ENCODE peak calls at places on chromosomes 11 and 22, in five cellular contexts. One of them, this sample, is unnamed.

GRCh38 chr11:1310772-1311468 is 1.5 kb upstream of the TOLLIP start:
- DNase-seq in H1: no peak
- DNase-seq in A549: no peak
- DNase-seq in HepG2: no peak
- DNase-seq in IMR-90: no peak
- DNase-seq in this sample: no peak

GRCh38 chr11:16924826-16925494 is 89.3 kb downstream of the PLEKHA7 start:
- DNase-seq in A549: peak
- DNase-seq in IMR-90: no peak
- DNase-seq in H1: no peak
- DNase-seq in HepG2: peak
- DNase-seq in this sample: no peak

GRCh38 chr11:117815262-117815803 is 9.2 kb downstream of the FXYD2 start:
- DNase-seq in HepG2: no peak
- DNase-seq in A549: no peak
- DNase-seq in IMR-90: no peak
- DNase-seq in H1: no peak
- DNase-seq in this sample: no peak

GRCh38 chr22:17814830-17815229 is 40.6 kb upstream of the BID start:
- DNase-seq in A549: no peak
- DNase-seq in HepG2: no peak
- DNase-seq in H1: no peak
- DNase-seq in IMR-90: no peak
- DNase-seq in this sample: no peak

GRCh38 chr11:62921573-62922188 is 518 bp upstream of the CHRM1 start:
- DNase-seq in IMR-90: peak
- DNase-seq in A549: no peak
- DNase-seq in H1: no peak
- DNase-seq in HepG2: no peak
- DNase-seq in this sample: peak

GRCh38 chr22:47180796-47181195 is 418.3 kb downstream of the TBC1D22A start:
- DNase-seq in A549: no peak
- DNase-seq in H1: no peak
- DNase-seq in IMR-90: no peak
- DNase-seq in HepG2: no peak
- DNase-seq in this sample: no peak

GRCh38 chr11:108137212-108137611 is 15.8 kb downstream of the ACAT1 start:
- DNase-seq in A549: no peak
- DNase-seq in IMR-90: no peak
- DNase-seq in H1: no peak
- DNase-seq in HepG2: no peak
- DNase-seq in this sample: no peak

GRCh38 chr11:123543796-123544195 is 110.6 kb downstream of the SCN3B start:
- DNase-seq in HepG2: no peak
- DNase-seq in H1: no peak
- DNase-seq in IMR-90: peak
- DNase-seq in A549: no peak
- DNase-seq in this sample: no peak

GRCh38 chr11:128670631-128671030 is 23.2 kb upstream of the FLI1 start:
- DNase-seq in A549: no peak
- DNase-seq in H1: no peak
- DNase-seq in IMR-90: no peak
- DNase-seq in HepG2: no peak
- DNase-seq in this sample: no peak

GRCh38 chr22:23622634-23623033 is 9.5 kb downstream of the DRICH1 start:
- DNase-seq in IMR-90: peak
- DNase-seq in HepG2: no peak
- DNase-seq in H1: no peak
- DNase-seq in A549: no peak
- DNase-seq in this sample: no peak
- TF ChIP-seq MAFK in IMR-90: no peak
- TF ChIP-seq MAFK in HepG2: no peak
- TF ChIP-seq MAFK in H1: no peak
- TF ChIP-seq MAFK in A549: no peak
- TF ChIP-seq MAFK in this sample: no peak

GRCh38 chr22:50260801-50261614 is 475 bp downstream of the MAPK12 start:
- DNase-seq in HepG2: no peak
- DNase-seq in H1: no peak
- DNase-seq in A549: no peak
- DNase-seq in IMR-90: peak
- DNase-seq in this sample: peak
- TF ChIP-seq MAFK in HepG2: no peak
- TF ChIP-seq MAFK in H1: no peak
- TF ChIP-seq MAFK in A549: no peak
- TF ChIP-seq MAFK in IMR-90: no peak
- TF ChIP-seq MAFK in this sample: no peak

GRCh38 chr11:14360976-14361375 is 2.0 kb upstream of the RRAS2 start:
- DNase-seq in IMR-90: no peak
- DNase-seq in A549: no peak
- DNase-seq in H1: no peak
- DNase-seq in HepG2: no peak
- DNase-seq in this sample: peak

GRCh38 chr11:14356342-14356741 is 2.6 kb downstream of the RRAS2 start:
- DNase-seq in IMR-90: no peak
- DNase-seq in A549: no peak
- DNase-seq in HepG2: no peak
- DNase-seq in H1: no peak
- DNase-seq in this sample: no peak

GRCh38 chr11:14359573-14360031 is 619 bp upstream of the RRAS2 start:
- DNase-seq in H1: no peak
- DNase-seq in HepG2: no peak
- DNase-seq in IMR-90: peak
- DNase-seq in A549: no peak
- DNase-seq in this sample: no peak

GRCh38 chr11:14358729-14359439 is at the start of gene RRAS2:
- DNase-seq in H1: no peak
- DNase-seq in HepG2: peak
- DNase-seq in IMR-90: peak
- DNase-seq in A549: peak
- DNase-seq in this sample: peak

DNA sequence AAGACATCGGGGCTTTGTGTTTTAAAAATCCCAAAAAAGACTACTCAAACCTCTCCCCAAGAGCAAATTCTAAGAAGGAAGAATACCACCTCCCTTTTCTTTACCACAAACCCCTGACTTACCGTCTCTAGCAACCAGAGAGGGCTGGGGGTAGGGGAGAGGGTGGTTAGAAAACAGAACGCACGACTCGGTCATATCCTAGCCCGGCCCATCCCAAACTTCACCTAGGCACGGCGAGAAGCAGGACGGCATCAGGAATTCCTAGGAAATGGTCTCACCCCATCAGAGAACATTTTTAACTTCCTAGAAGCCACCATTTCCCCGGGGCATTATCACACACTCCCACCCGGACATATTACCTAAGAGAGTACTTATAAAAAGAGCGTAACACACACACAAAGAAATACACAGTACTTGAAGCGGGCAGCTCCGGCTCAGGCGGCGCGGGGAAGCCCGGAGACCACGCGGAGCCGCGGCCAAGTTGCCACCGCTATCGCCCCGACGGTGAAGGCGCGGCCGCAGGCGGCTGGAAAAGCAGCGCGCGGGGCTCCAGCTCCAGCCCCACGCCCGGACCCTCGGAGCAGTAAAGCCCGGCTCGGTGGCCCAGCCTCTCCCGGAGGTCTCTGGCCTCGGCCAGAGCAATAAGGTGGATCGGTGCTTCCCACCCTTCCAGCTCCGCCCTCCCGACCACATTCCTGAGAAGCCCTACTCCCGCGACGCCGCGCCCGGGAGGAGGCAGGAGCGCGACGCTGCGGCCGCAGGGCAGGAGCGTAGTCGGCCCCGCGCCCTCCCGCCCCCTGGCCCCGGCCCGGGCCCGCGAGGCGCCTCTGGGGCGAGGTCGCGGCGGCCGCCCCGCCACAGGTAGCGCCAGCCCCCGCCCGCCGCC is 897 bp downstream of the RRAS2 start:
- DNase-seq in H1: no peak
- DNase-seq in IMR-90: peak
- DNase-seq in HepG2: peak
- DNase-seq in A549: peak
- DNase-seq in this sample: peak
- TF ChIP-seq MAFK in H1: no peak
- TF ChIP-seq MAFK in IMR-90: no peak
- TF ChIP-seq MAFK in HepG2: no peak
- TF ChIP-seq MAFK in A549: no peak
- TF ChIP-seq MAFK in this sample: no peak

DNA sequence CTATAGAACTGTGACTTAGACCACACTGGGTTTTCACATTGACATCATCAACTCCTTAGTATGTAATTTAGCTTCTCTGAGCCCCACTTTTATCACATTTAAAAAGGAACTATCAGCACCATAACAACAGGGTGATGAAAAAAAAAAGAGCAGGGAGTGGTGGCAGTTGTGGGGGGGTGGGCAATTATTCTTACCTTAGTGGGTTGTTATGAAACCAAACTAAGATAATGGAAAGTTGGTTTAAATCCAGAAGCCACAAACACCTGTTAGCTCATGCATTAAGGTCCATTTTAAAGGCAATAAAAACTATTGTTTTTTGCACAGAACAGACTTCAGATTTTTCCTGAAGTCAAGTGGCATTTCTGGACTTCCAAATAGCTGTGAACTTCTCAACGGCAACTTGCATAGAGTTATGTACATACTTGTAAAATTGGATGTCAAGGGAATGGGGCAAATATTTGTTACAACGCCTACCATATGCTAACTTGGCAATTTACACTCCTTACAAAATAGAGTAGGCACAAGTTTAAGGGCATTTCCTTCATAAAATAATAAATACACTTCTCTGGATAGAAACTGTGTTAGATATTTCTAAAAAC is 793.6 kb downstream of the DLG2 start:
- DNase-seq in HepG2: no peak
- DNase-seq in IMR-90: no peak
- DNase-seq in H1: no peak
- DNase-seq in A549: no peak
- DNase-seq in this sample: no peak
- TF ChIP-seq MAFK in HepG2: no peak
- TF ChIP-seq MAFK in IMR-90: no peak
- TF ChIP-seq MAFK in H1: no peak
- TF ChIP-seq MAFK in A549: no peak
- TF ChIP-seq MAFK in this sample: no peak

GRCh38 chr11:87235366-87235765 is 197.6 kb downstream of the TMEM135 start:
- DNase-seq in H1: no peak
- DNase-seq in HepG2: no peak
- DNase-seq in A549: no peak
- DNase-seq in IMR-90: no peak
- DNase-seq in this sample: no peak
- TF ChIP-seq MAFK in H1: no peak
- TF ChIP-seq MAFK in HepG2: no peak
- TF ChIP-seq MAFK in A549: no peak
- TF ChIP-seq MAFK in IMR-90: no peak
- TF ChIP-seq MAFK in this sample: no peak

DNA sequence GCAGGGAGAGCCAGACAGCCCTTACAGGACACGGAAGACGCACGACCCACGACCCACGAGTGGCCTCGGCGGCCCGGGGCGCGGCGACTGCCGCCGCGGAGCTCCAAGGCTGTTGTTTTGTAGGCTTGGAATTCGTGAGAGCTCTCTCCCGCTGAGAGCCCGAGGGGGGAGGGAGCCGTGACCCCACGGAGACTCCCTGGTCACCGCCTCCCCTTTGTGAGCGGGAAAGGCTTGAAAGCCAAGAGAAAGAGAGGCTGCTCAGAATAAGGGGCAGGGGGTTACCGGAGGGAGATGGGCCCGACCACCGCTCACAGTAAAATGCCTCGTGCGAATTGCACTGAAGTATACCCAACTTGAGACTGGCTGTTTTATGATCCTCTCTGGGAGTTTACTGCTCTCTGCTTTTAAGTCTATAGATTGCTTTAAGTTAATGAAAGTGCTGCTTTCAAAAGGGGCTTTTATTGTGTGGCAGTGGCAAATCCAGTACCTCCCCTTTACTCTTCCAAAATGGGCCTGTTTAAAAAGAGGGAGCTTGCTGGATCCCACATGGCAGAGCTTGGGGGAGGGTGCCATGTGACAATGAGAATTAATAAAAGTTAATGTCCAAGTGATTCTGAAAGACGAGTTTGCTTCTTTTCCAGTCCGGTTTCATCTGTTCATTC is 2.9 kb downstream of the PKNOX2 start:
- DNase-seq in HepG2: no peak
- DNase-seq in H1: no peak
- DNase-seq in A549: no peak
- DNase-seq in IMR-90: peak
- DNase-seq in this sample: no peak
- TF ChIP-seq MAFK in HepG2: no peak
- TF ChIP-seq MAFK in H1: no peak
- TF ChIP-seq MAFK in A549: no peak
- TF ChIP-seq MAFK in IMR-90: no peak
- TF ChIP-seq MAFK in this sample: no peak